ENCODE peak calls at places on chromosomes 5 and 9, in nine cellular contexts. H is M059J, L is NT2/D1, M is amygdala, F is H7, O is HT-29, V is nucleus accumbens, R is uterus, A is dermis blood vessel endothelial cell. U is an unnamed sample.

GRCh38 chr9:106897223-106897622 is 34.3 kb downstream of the ZNF462 start:
- DNase-seq in L (no peak), A (no peak), V (no peak), F (no peak), R (no peak), O (no peak), M (no peak), H (peak), U (no peak)

GRCh38 chr9:123335986-123336329 is 20.0 kb upstream of the CRB2 start:
- DNase-seq in R (no peak), V (no peak), M (no peak), A (no peak), F (no peak), L (no peak), H (no peak), O (no peak), U (no peak)

GRCh38 chr5:14870347-14871083 is 1.1 kb downstream of the ANKH start:
- DNase-seq in H (peak), A (peak), R (no peak), F (peak), V (no peak), L (no peak), O (peak), M (peak), U (no peak)

GRCh38 chr9:84296146-84296843 is 44.3 kb downstream of the SLC28A3 start:
- DNase-seq in A (peak), L (no peak), V (no peak), H (peak), R (no peak), O (no peak), F (no peak), M (no peak), U (no peak)

GRCh38 chr9:96619109-96619435 is 571 bp downstream of the CDC14B start:
- DNase-seq in O (no peak), A (no peak), H (no peak), L (no peak), F (no peak), M (no peak), R (peak), V (no peak), U (no peak)

GRCh38 chr5:159175547-159175946 is 33.8 kb downstream of the RNF145 start:
- DNase-seq in O (peak), F (no peak), V (no peak), A (peak), L (no peak), R (no peak), M (no peak), H (peak), U (no peak)

GRCh38 chr5:163634061-163634460 is 128.6 kb downstream of the MAT2B start:
- DNase-seq in V (no peak), O (no peak), R (no peak), F (no peak), A (no peak), H (no peak), L (no peak), M (no peak), U (no peak)

GRCh38 chr5:76794871-76795270 is 24.0 kb upstream of the F2RL1 start:
- DNase-seq in H (peak), M (no peak), R (no peak), L (no peak), A (no peak), V (no peak), O (no peak), F (no peak), U (no peak)

GRCh38 chr9:124835026-124835501 is 18.2 kb upstream of the WDR38 start:
- DNase-seq in V (no peak), L (no peak), A (peak), R (peak), H (peak), F (no peak), M (no peak), O (peak), U (peak)

GRCh38 chr5:137037848-137038247 is 461.3 kb downstream of the SPOCK1 start:
- DNase-seq in F (peak), M (no peak), A (no peak), H (no peak), V (no peak), O (no peak), L (no peak), R (no peak), U (no peak)